ENCODE peak calls at places on chromosome 2, in four cellular contexts. One of them, this sample, is unnamed.

GRCh38 chr2:128783896-128784295 is 465.2 kb upstream of the HS6ST1 start:
- DNase-seq in GM12865: no peak
- DNase-seq in HCT116: no peak
- DNase-seq in sigmoid colon: peak; percentile 48
- DNase-seq in this sample: no peak

GRCh38 chr2:69985684-69986083 is 24.3 kb upstream of the ASPRV1 start:
- DNase-seq in GM12865: no peak
- DNase-seq in HCT116: no peak
- DNase-seq in sigmoid colon: no peak
- DNase-seq in this sample: no peak

GRCh38 chr2:121804997-121805766 is 49.7 kb downstream of the TSN start:
- DNase-seq in GM12865: peak; percentile 45
- DNase-seq in HCT116: no peak
- DNase-seq in sigmoid colon: no peak
- DNase-seq in this sample: no peak

GRCh38 chr2:231272961-231273360 is 74.5 kb downstream of the ARMC9 start:
- DNase-seq in GM12865: no peak
- DNase-seq in HCT116: no peak
- DNase-seq in sigmoid colon: no peak
- DNase-seq in this sample: no peak

GRCh38 chr2:131040661-131041401 is 52.4 kb downstream of the FAM168B start:
- DNase-seq in GM12865: no peak
- DNase-seq in HCT116: no peak
- DNase-seq in sigmoid colon: peak; percentile 57
- DNase-seq in this sample: peak; percentile 66

GRCh38 chr2:11777886-11778415 is 31.5 kb downstream of the LPIN1 start:
- DNase-seq in GM12865: no peak
- DNase-seq in HCT116: no peak
- DNase-seq in sigmoid colon: no peak
- DNase-seq in this sample: no peak

GRCh38 chr2:96913398-96914202 is 43.7 kb upstream of the SEMA4C start:
- DNase-seq in GM12865: peak; percentile 19
- DNase-seq in HCT116: no peak
- DNase-seq in sigmoid colon: no peak
- DNase-seq in this sample: no peak

GRCh38 chr2:77086478-77086877 is 435.7 kb downstream of the LRRTM4 start:
- DNase-seq in GM12865: no peak
- DNase-seq in HCT116: no peak
- DNase-seq in sigmoid colon: no peak
- DNase-seq in this sample: no peak

GRCh38 chr2:127953128-127953718 is 67.5 kb upstream of the AMMECR1L start:
- DNase-seq in GM12865: no peak
- DNase-seq in HCT116: no peak
- DNase-seq in sigmoid colon: peak; percentile 83
- DNase-seq in this sample: peak; percentile 67

GRCh38 chr2:197378494-197378972 is 56.3 kb downstream of the SF3B1 start:
- DNase-seq in GM12865: peak; percentile 69
- DNase-seq in HCT116: peak; percentile 37
- DNase-seq in sigmoid colon: no peak
- DNase-seq in this sample: peak; percentile 64

GRCh38 chr2:196827356-196827755 is 18.2 kb upstream of the C2orf66 start:
- DNase-seq in GM12865: no peak
- DNase-seq in HCT116: no peak
- DNase-seq in sigmoid colon: no peak
- DNase-seq in this sample: no peak

GRCh38 chr2:207938886-207939285 is 86.4 kb downstream of the PLEKHM3 start:
- DNase-seq in GM12865: no peak
- DNase-seq in HCT116: no peak
- DNase-seq in sigmoid colon: no peak
- DNase-seq in this sample: no peak

GRCh38 chr2:27088644-27089043 is 2.1 kb downstream of the KHK start:
- DNase-seq in GM12865: no peak
- DNase-seq in HCT116: no peak
- DNase-seq in sigmoid colon: no peak
- DNase-seq in this sample: no peak

GRCh38 chr2:6982484-6982883 is 65.3 kb downstream of the RNF144A start:
- DNase-seq in GM12865: no peak
- DNase-seq in HCT116: no peak
- DNase-seq in sigmoid colon: no peak
- DNase-seq in this sample: no peak

GRCh38 chr2:85846411-85846810 is 42.4 kb downstream of the ST3GAL5 start:
- DNase-seq in GM12865: no peak
- DNase-seq in HCT116: no peak
- DNase-seq in sigmoid colon: no peak
- DNase-seq in this sample: peak; percentile 70

GRCh38 chr2:165825041-165825440 is 31.0 kb upstream of the GALNT3 start:
- DNase-seq in GM12865: no peak
- DNase-seq in HCT116: no peak
- DNase-seq in sigmoid colon: no peak
- DNase-seq in this sample: peak; percentile 75

GRCh38 chr2:122011493-122012270 is 256.2 kb downstream of the TSN start:
- DNase-seq in GM12865: no peak
- DNase-seq in HCT116: no peak
- DNase-seq in sigmoid colon: no peak
- DNase-seq in this sample: peak; percentile 9

GRCh38 chr2:67717692-67718091 is 320.6 kb downstream of the ETAA1 start:
- DNase-seq in GM12865: no peak
- DNase-seq in HCT116: no peak
- DNase-seq in sigmoid colon: no peak
- DNase-seq in this sample: no peak

DNA sequence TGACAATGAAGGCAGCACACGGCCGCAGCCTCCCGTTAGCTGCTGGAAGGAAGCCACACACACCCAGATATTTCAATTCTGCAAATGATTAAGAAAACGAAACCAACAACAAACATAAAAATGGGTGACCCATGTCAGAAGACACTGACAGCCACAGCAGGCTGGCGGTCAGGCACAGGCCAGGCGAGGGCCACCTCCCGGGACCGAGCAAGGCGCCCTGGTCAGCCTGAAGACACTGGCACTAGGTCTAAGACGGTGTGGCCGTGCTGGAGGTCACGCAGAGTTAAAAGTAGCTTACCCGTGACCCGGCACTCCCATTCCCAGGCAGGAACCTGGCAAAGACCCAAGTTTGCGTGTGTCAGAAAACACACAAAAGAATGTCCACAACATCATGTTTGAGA is 81.6 kb downstream of the HDAC4 start:
- DNase-seq in GM12865: no peak
- DNase-seq in HCT116: no peak
- DNase-seq in sigmoid colon: peak; percentile 82
- DNase-seq in this sample: peak; percentile 76
- H3K4me3 ChIP-seq in GM12865: no peak overlapping the region
- H3K4me3 ChIP-seq in HCT116: peak overlapping the region; percentile 33
- H3K4me3 ChIP-seq in sigmoid colon: peak overlapping the region; percentile 0
- H3K4me3 ChIP-seq in this sample: peak overlapping the region; percentile 61

GRCh38 chr2:157874997-157875719 is 972 bp downstream of the ACVR1 start:
- DNase-seq in GM12865: no peak
- DNase-seq in HCT116: no peak
- DNase-seq in sigmoid colon: peak; percentile 71
- DNase-seq in this sample: peak; percentile 83

GRCh38 chr2:157876771-157877108 is 610 bp upstream of the ACVR1 start:
- DNase-seq in GM12865: no peak
- DNase-seq in HCT116: no peak
- DNase-seq in sigmoid colon: no peak
- DNase-seq in this sample: no peak

GRCh38 chr2:157875720-157876065 is 437 bp downstream of the ACVR1 start:
- DNase-seq in GM12865: no peak
- DNase-seq in HCT116: no peak
- DNase-seq in sigmoid colon: peak; percentile 75
- DNase-seq in this sample: peak; percentile 28

GRCh38 chr2:157877761-157878400 is 1.8 kb upstream of the ACVR1 start:
- DNase-seq in GM12865: no peak
- DNase-seq in HCT116: no peak
- DNase-seq in sigmoid colon: no peak
- DNase-seq in this sample: no peak

DNA sequence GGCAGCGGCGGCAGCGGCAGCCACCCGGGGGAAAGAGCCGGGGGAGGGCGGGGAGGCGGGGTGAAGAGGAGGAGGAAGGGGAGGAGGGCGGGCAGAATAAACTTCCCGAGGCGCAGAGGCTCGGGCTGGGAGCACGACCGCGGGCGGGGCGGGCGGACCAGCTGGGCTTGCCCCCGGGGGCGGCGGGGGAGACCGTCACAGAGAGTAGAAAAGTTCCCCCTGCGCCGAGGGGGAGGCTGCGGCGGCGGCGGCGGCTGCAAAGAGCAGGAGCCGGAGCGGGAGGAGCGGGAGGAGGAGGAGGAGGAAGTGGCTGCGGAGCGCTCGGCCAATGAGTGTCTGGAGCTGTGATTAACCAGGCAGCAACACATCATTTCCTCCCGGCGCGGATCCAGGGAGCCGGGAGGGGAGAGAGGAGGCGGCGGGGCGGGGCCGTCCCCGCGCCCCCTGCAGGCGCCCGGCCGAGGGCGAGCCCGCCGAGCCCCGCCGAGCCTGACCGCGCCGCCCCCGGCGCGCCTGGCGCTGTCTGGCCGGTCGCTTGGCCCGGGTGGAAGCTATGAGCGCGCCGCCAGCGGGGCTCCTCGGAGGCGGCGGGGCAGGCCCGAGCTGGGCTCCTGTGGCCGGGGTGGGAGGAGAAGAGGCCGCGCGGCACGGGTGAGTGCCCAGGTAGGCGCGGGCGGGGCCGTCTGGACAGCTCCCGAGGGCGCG is at the start of gene ACVR1:
- DNase-seq in GM12865: peak; percentile 92
- DNase-seq in HCT116: peak; percentile 90
- DNase-seq in sigmoid colon: peak; percentile 98
- DNase-seq in this sample: peak; percentile 98
- TF ChIP-seq CTCF in GM12865: peak; percentile 24
- TF ChIP-seq CTCF in HCT116: peak; percentile 20
- TF ChIP-seq CTCF in sigmoid colon: no peak
- TF ChIP-seq CTCF in this sample: peak; percentile 23

GRCh38 chr2:71333619-71334018 is 2.0 kb downstream of the ZNF638 start:
- DNase-seq in GM12865: no peak
- DNase-seq in HCT116: no peak
- DNase-seq in sigmoid colon: no peak
- DNase-seq in this sample: no peak
- H3K4me3 ChIP-seq in GM12865: peak overlapping the region; percentile 59
- H3K4me3 ChIP-seq in HCT116: no peak overlapping the region
- H3K4me3 ChIP-seq in sigmoid colon: peak overlapping the region; percentile 87
- H3K4me3 ChIP-seq in this sample: peak overlapping the region; percentile 94

GRCh38 chr2:181575024-181575649 is 81.8 kb downstream of the CERKL start:
- DNase-seq in GM12865: no peak
- DNase-seq in HCT116: no peak
- DNase-seq in sigmoid colon: no peak
- DNase-seq in this sample: no peak
- TF ChIP-seq CTCF in GM12865: no peak
- TF ChIP-seq CTCF in HCT116: no peak
- TF ChIP-seq CTCF in sigmoid colon: no peak
- TF ChIP-seq CTCF in this sample: no peak

GRCh38 chr2:65364054-65364651 is 68.2 kb downstream of the SPRED2 start:
- DNase-seq in GM12865: no peak
- DNase-seq in HCT116: no peak
- DNase-seq in sigmoid colon: no peak
- DNase-seq in this sample: no peak

GRCh38 chr2:65360441-65360840 is 72.0 kb downstream of the SPRED2 start:
- DNase-seq in GM12865: no peak
- DNase-seq in HCT116: no peak
- DNase-seq in sigmoid colon: no peak
- DNase-seq in this sample: no peak

GRCh38 chr2:65364986-65365733 is 67.2 kb downstream of the SPRED2 start:
- DNase-seq in GM12865: no peak
- DNase-seq in HCT116: no peak
- DNase-seq in sigmoid colon: no peak
- DNase-seq in this sample: no peak

GRCh38 chr2:65358690-65359400 is 73.6 kb downstream of the SPRED2 start:
- DNase-seq in GM12865: no peak
- DNase-seq in HCT116: no peak
- DNase-seq in sigmoid colon: no peak
- DNase-seq in this sample: no peak

GRCh38 chr2:65361623-65362022 is 70.8 kb downstream of the SPRED2 start:
- DNase-seq in GM12865: no peak
- DNase-seq in HCT116: no peak
- DNase-seq in sigmoid colon: no peak
- DNase-seq in this sample: peak; percentile 56
- H3K4me3 ChIP-seq in GM12865: no peak overlapping the region
- H3K4me3 ChIP-seq in HCT116: no peak overlapping the region
- H3K4me3 ChIP-seq in sigmoid colon: no peak overlapping the region
- H3K4me3 ChIP-seq in this sample: no peak overlapping the region

DNA sequence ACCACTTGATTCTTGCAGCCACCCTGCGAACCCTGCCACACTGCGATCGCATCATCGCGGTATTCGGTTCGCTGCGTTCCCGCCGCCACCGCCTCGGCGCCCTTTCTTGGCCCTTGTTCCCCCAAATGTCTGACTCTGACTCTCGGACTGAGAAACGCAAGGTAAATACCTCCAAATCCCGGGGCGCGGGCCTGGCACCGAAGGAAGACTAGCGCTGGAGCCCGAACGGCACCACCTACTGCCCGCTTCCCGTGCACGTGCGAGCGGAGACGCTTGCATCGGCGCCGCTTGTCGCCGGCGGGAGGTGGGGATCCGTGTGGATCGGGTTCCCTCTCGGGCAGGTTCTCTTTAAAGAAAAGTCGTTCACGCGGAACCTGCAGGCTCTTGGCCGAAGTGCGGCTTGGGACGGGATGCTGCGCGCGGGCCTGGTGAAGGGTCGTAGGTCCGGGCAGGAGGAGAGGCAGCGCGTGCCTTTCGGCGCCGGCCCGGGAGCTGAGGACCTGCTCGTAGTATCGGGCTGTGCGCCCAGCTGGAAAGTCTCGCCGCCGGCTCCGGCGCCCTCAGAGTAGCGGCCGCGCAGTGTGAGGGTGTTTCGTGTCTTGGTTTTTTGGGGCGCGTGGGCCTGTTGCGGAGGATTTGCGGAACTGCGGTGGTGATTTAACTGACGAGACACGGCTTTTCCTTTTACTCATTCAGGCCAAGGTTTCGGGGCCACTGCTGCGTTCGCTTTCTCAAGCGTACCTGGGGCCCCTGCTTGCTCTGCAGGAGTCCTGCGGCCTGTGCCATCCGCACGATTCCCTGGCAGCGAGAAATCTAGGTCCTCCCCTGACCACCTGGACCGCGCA is 536 bp downstream of the BCL2L11 start:
- DNase-seq in GM12865: peak; percentile 54
- DNase-seq in HCT116: no peak
- DNase-seq in sigmoid colon: peak; percentile 73
- DNase-seq in this sample: peak; percentile 46
- TF ChIP-seq CTCF in GM12865: no peak
- TF ChIP-seq CTCF in HCT116: no peak
- TF ChIP-seq CTCF in sigmoid colon: no peak
- TF ChIP-seq CTCF in this sample: no peak

GRCh38 chr2:152715112-152715511 is 2.1 kb downstream of the PRPF40A start:
- DNase-seq in GM12865: no peak
- DNase-seq in HCT116: no peak
- DNase-seq in sigmoid colon: no peak
- DNase-seq in this sample: no peak
- H3K4me3 ChIP-seq in GM12865: peak overlapping the region; percentile 93
- H3K4me3 ChIP-seq in HCT116: no peak overlapping the region
- H3K4me3 ChIP-seq in sigmoid colon: no peak overlapping the region
- H3K4me3 ChIP-seq in this sample: no peak overlapping the region

DNA sequence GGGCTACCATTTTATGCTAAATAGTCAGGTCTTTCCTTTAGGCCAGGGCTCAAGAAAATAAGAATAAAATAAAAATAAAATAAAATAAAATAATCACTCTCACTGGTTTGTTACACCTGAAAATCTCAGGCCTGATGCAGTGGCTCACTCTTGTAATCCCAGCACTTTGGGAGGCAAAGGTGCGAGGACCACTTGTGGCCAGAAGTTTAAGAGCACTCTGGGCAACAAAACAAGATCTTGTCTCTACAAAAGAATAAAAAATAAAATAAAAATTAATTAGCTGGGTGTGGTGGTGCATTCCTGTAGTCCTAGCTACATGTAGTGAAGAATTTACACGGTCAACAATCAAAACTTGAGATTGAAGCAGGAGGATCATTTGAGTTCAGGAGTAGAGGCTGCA is 159.4 kb downstream of the NRXN1 start:
- DNase-seq in GM12865: no peak
- DNase-seq in HCT116: peak; percentile 1
- DNase-seq in sigmoid colon: no peak
- DNase-seq in this sample: no peak
- TF ChIP-seq CTCF in GM12865: no peak
- TF ChIP-seq CTCF in HCT116: peak; percentile 42
- TF ChIP-seq CTCF in sigmoid colon: no peak
- TF ChIP-seq CTCF in this sample: peak; percentile 15

This sample was measured in choroid plexus epithelial cell.